ENCODE peak calls at places on chromosomes 5 and 9, in four cellular contexts. Z, O, Q and J are unnamed samples.

GRCh38 chr9:114592356-114592755 is 4.8 kb downstream of the ATP6V1G1 start:
- DNase-seq in Z (peak), Q (no peak), O (no peak), J (no peak)

GRCh38 chr9:121556580-121556979 is 56.9 kb upstream of the GGTA1 start:
- DNase-seq in Z (peak), O (peak), Q (peak), J (peak)

GRCh38 chr5:170642776-170643436 is 139.1 kb downstream of the KCNIP1 start:
- DNase-seq in O (no peak), Z (no peak), Q (no peak), J (no peak)

GRCh38 chr5:18850159-18850558 is 1137.8 kb downstream of the CDH18 start:
- DNase-seq in O (no peak), Z (no peak), Q (no peak), J (no peak)

GRCh38 chr5:167906209-167906853 is 385.1 kb upstream of the WWC1 start:
- DNase-seq in O (no peak), Q (no peak), Z (no peak), J (no peak)

GRCh38 chr9:2764371-2764770 is 47.1 kb downstream of the KCNV2 start:
- DNase-seq in Z (peak), Q (no peak), O (no peak), J (no peak)

GRCh38 chr9:33813712-33814641 is 3.0 kb upstream of the UBE2R2 start:
- DNase-seq in Q (no peak), O (peak), Z (peak), J (peak)

GRCh38 chr9:116490321-116490720 is 196.8 kb upstream of the TRIM32 start:
- DNase-seq in Z (peak), Q (no peak), O (no peak), J (no peak)

GRCh38 chr5:58357121-58357520 is 102.8 kb downstream of the PLK2 start:
- DNase-seq in O (no peak), Q (peak), Z (peak), J (peak)

GRCh38 chr5:176658817-176659216 is 11.5 kb downstream of the TSPAN17 start:
- DNase-seq in Q (no peak), Z (peak), O (peak), J (peak)

GRCh38 chr5:163473613-163474243 is 13.3 kb downstream of the HMMR start:
- DNase-seq in Q (no peak), O (peak), Z (no peak), J (no peak)

GRCh38 chr5:127332250-127332649 is 41.7 kb downstream of the MEGF10 start:
- DNase-seq in Q (no peak), Z (no peak), O (no peak), J (no peak)

DNA sequence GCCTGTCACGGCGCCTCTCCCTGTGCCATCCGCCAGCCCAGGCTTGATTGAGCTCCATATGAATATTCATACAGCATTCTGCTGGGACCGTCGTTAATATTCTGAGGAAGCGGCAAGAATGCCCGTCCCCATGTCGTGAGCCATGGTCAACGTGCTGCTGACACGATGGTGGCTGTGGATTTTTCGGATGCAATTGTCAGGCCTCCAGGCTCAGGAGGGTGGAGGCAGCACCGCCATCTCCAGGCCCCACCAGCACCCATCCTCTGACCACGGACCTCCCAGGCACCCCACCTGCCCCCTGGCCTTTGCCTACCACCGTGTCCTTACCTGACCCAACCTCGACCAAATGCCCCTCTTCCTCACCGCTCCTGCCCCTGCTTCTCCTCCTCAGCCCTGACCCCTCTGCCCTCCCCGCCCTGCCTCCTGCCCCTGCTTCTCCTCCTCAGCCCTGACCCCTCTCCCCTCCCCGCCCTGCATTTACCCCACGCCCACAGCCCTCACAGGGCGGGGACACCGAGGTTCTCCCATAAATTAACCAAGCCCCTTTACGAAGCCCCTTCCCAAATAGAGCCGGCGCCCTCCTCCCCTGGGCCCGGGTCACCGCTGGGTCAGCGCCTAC is 9.9 kb downstream of the TMEM250 start:
- DNase-seq in O (no peak), Z (no peak), Q (no peak), J (no peak)
- H3K4me3 ChIP-seq in O (peak), Z (no peak), Q (no peak), J (no peak)

GRCh38 chr5:17020586-17021362 is 84.7 kb upstream of the MYO10 start:
- DNase-seq in Z (peak), Q (no peak), O (no peak), J (no peak)
- H3K4me3 ChIP-seq in Z (peak), Q (no peak), O (no peak), J (no peak)

DNA sequence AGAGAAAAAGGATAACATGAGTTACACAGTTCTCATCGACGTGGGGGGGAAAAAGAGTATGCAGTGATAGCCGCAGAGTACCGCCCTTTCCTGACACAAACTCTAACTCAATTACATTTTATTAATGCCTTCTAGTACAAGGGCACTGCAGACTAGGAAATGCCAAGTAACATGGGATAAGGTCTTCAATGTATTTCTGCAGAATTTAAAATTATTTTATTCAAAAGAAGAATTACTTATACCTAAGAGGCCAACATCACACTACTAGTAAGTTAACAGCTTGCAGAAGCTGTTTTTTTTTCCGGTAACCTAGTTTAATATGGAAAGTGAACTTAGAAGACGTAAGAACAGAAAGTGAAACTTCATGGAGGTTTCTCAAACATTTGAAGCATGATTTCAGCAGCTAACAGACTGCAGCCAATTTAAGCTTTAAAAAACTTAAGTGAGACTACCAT is 3.9 kb downstream of the SETX start:
- DNase-seq in Z (peak), Q (no peak), O (peak), J (no peak)
- H3K4me3 ChIP-seq in Z (no peak), Q (no peak), O (no peak), J (no peak)

GRCh38 chr9:124001445-124001799 is 10.1 kb upstream of the LHX2 start:
- DNase-seq in O (no peak), Q (no peak), Z (no peak), J (no peak)
- H3K4me3 ChIP-seq in O (no peak), Q (no peak), Z (no peak), J (no peak)